ENCODE peak calls at places on chromosome 19, in nine cellular contexts. One of them, this sample, is unnamed. For H3K36me3, the result is how much of the 10 kb centered on the place peaks cover.

GRCh38 chr19:39996218-39996810 is 546 bp upstream of the ZNF546 start:
- DNase-seq in ovary: no peak
- DNase-seq in transverse colon: peak
- DNase-seq in H1: no peak
- DNase-seq in stomach: no peak
- DNase-seq in tibial nerve: no peak
- DNase-seq in HepG2: peak
- DNase-seq in K562: peak
- DNase-seq in suprapubic skin: no peak
- DNase-seq in this sample: no peak

GRCh38 chr19:11019824-11020223 is 59.0 kb downstream of the SMARCA4 start:
- DNase-seq in ovary: peak
- DNase-seq in transverse colon: no peak
- DNase-seq in H1: no peak
- DNase-seq in stomach: no peak
- DNase-seq in tibial nerve: no peak
- DNase-seq in HepG2: no peak
- DNase-seq in K562: no peak
- DNase-seq in suprapubic skin: no peak
- DNase-seq in this sample: peak

GRCh38 chr19:9885077-9885552 is 50.0 kb downstream of the PIN1 start:
- DNase-seq in ovary: peak
- DNase-seq in transverse colon: no peak
- DNase-seq in H1: no peak
- DNase-seq in stomach: no peak
- DNase-seq in tibial nerve: no peak
- DNase-seq in HepG2: no peak
- DNase-seq in K562: no peak
- DNase-seq in suprapubic skin: no peak
- DNase-seq in this sample: no peak

GRCh38 chr19:43354305-43354627 is 780 bp downstream of the CD177 start:
- DNase-seq in ovary: no peak
- DNase-seq in transverse colon: no peak
- DNase-seq in H1: peak
- DNase-seq in stomach: no peak
- DNase-seq in tibial nerve: no peak
- DNase-seq in HepG2: no peak
- DNase-seq in K562: no peak
- DNase-seq in suprapubic skin: no peak
- DNase-seq in this sample: no peak

GRCh38 chr19:6613711-6614110 is 22.8 kb upstream of the CD70 start:
- DNase-seq in ovary: no peak
- DNase-seq in transverse colon: no peak
- DNase-seq in H1: no peak
- DNase-seq in stomach: no peak
- DNase-seq in tibial nerve: no peak
- DNase-seq in HepG2: no peak
- DNase-seq in K562: no peak
- DNase-seq in suprapubic skin: no peak
- DNase-seq in this sample: no peak

GRCh38 chr19:13122275-13122878 is 4.3 kb downstream of the NACC1 start:
- DNase-seq in ovary: no peak
- DNase-seq in transverse colon: no peak
- DNase-seq in H1: no peak
- DNase-seq in stomach: no peak
- DNase-seq in tibial nerve: no peak
- DNase-seq in HepG2: no peak
- DNase-seq in K562: no peak
- DNase-seq in suprapubic skin: no peak
- DNase-seq in this sample: no peak

GRCh38 chr19:1040476-1041271 is 767 bp downstream of the ABCA7 start:
- DNase-seq in ovary: peak
- DNase-seq in transverse colon: peak
- DNase-seq in H1: peak
- DNase-seq in stomach: peak
- DNase-seq in tibial nerve: peak
- DNase-seq in HepG2: peak
- DNase-seq in K562: peak
- DNase-seq in suprapubic skin: peak
- DNase-seq in this sample: peak

GRCh38 chr19:2582984-2583956 is 107.3 kb downstream of the GADD45B start:
- DNase-seq in ovary: peak
- DNase-seq in transverse colon: no peak
- DNase-seq in H1: no peak
- DNase-seq in stomach: no peak
- DNase-seq in tibial nerve: no peak
- DNase-seq in HepG2: no peak
- DNase-seq in K562: no peak
- DNase-seq in suprapubic skin: no peak
- DNase-seq in this sample: no peak

GRCh38 chr19:33467851-33468250 is 53.7 kb downstream of the PEPD start:
- DNase-seq in ovary: peak
- DNase-seq in transverse colon: no peak
- DNase-seq in H1: no peak
- DNase-seq in stomach: no peak
- DNase-seq in tibial nerve: peak
- DNase-seq in HepG2: no peak
- DNase-seq in K562: no peak
- DNase-seq in suprapubic skin: no peak
- DNase-seq in this sample: peak

GRCh38 chr19:39481229-39481545 is 549 bp downstream of the TIMM50 start:
- DNase-seq in ovary: no peak
- DNase-seq in transverse colon: no peak
- DNase-seq in H1: no peak
- DNase-seq in stomach: no peak
- DNase-seq in tibial nerve: no peak
- DNase-seq in HepG2: no peak
- DNase-seq in K562: no peak
- DNase-seq in suprapubic skin: no peak
- DNase-seq in this sample: no peak

GRCh38 chr19:28542394-28543243 is 670.3 kb downstream of the UQCRFS1 start:
- DNase-seq in ovary: no peak
- DNase-seq in transverse colon: no peak
- DNase-seq in H1: no peak
- DNase-seq in stomach: no peak
- DNase-seq in tibial nerve: no peak
- DNase-seq in HepG2: no peak
- DNase-seq in K562: no peak
- DNase-seq in suprapubic skin: no peak
- DNase-seq in this sample: no peak

GRCh38 chr19:7925171-7925837 is 631 bp downstream of the CTXN1 start:
- DNase-seq in ovary: peak
- DNase-seq in transverse colon: peak
- DNase-seq in H1: peak
- DNase-seq in stomach: peak
- DNase-seq in tibial nerve: no peak
- DNase-seq in HepG2: peak
- DNase-seq in K562: peak
- DNase-seq in suprapubic skin: peak
- DNase-seq in this sample: peak
- TF ChIP-seq EP300 in ovary: no peak
- TF ChIP-seq EP300 in transverse colon: no peak
- TF ChIP-seq EP300 in H1: no peak
- TF ChIP-seq EP300 in stomach: no peak
- TF ChIP-seq EP300 in tibial nerve: no peak
- TF ChIP-seq EP300 in HepG2: no peak
- TF ChIP-seq EP300 in K562: no peak
- TF ChIP-seq EP300 in suprapubic skin: no peak
- TF ChIP-seq EP300 in this sample: no peak

GRCh38 chr19:52566588-52566987 is 3.5 kb upstream of the ZNF701 start:
- DNase-seq in ovary: no peak
- DNase-seq in transverse colon: no peak
- DNase-seq in H1: no peak
- DNase-seq in stomach: no peak
- DNase-seq in tibial nerve: no peak
- DNase-seq in HepG2: no peak
- DNase-seq in K562: no peak
- DNase-seq in suprapubic skin: no peak
- DNase-seq in this sample: no peak

GRCh38 chr19:52567921-52568320 is 2.2 kb upstream of the ZNF701 start:
- DNase-seq in ovary: no peak
- DNase-seq in transverse colon: no peak
- DNase-seq in H1: no peak
- DNase-seq in stomach: no peak
- DNase-seq in tibial nerve: no peak
- DNase-seq in HepG2: no peak
- DNase-seq in K562: no peak
- DNase-seq in suprapubic skin: no peak
- DNase-seq in this sample: peak

GRCh38 chr19:52566121-52566520 is 4.0 kb upstream of the ZNF701 start:
- DNase-seq in ovary: no peak
- DNase-seq in transverse colon: no peak
- DNase-seq in H1: no peak
- DNase-seq in stomach: no peak
- DNase-seq in tibial nerve: no peak
- DNase-seq in HepG2: no peak
- DNase-seq in K562: no peak
- DNase-seq in suprapubic skin: no peak
- DNase-seq in this sample: no peak

DNA sequence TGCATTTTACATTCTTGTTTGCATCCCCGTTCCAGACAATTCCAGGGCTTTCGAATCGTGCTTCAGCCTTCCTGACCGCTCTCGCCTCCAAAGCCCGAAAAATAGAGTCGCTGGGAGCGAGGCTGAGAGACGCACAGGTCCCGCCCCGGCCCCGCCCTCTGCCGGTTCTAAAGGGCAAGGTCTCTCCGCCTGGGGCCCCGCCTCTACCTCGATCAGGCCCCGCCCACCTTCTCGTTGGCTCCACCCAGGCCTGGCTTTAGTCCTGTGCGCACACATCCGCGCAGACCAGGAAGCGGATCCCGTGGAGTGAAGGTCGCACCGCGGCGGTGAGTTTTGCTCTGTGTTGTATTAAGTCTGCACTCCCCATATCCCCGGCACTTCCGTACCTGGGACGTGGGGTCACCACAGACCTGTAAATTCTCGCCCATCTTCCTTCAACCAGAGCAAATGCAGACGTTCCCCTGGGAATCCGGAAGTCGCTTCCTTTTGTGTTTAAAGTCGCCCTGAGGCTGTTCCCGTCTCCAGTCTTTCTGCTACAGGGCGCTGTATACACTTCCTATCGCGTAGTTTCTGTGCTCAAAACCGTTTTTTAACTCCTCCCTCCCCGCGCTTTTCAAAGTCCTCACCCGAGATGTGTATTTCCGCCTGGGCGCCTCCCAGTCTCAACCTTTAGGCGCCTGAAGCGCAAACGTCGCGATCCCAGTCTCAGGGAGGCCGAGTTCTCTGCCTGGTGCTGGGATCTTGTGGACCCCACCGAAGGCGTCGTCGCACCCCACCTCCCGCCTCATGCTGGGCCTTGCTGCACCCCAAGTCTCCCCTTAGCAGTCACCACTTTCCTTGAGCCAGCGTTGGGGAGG is at the start of gene ZNF701:
- DNase-seq in ovary: peak
- DNase-seq in transverse colon: peak
- DNase-seq in H1: peak
- DNase-seq in stomach: peak
- DNase-seq in tibial nerve: peak
- DNase-seq in HepG2: peak
- DNase-seq in K562: peak
- DNase-seq in suprapubic skin: peak
- DNase-seq in this sample: peak
- TF ChIP-seq POLR2A in ovary: peak
- TF ChIP-seq POLR2A in transverse colon: peak
- TF ChIP-seq POLR2A in H1: peak
- TF ChIP-seq POLR2A in stomach: peak
- TF ChIP-seq POLR2A in tibial nerve: peak
- TF ChIP-seq POLR2A in HepG2: peak
- TF ChIP-seq POLR2A in K562: peak
- TF ChIP-seq POLR2A in suprapubic skin: peak
- TF ChIP-seq POLR2A in this sample: peak

DNA sequence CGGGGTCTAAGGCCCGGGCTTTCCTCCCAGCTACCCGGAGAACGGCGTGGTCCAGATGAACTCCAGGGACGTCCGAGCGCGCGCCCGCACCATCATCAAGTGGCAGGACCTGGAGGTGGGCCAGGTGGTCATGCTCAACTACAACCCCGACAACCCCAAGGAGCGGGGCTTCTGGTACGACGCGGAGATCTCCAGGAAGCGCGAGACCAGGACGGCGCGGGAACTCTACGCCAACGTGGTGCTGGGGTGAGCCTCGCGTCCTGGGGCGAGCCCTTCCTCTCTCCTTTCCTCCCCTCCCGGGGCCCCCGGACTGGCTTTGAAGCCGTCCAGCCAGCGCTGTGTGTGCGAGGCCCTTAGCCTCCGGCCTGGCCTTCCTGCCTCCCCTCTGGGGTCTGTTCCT is 23.4 kb downstream of the UHRF1 start:
- DNase-seq in ovary: no peak
- DNase-seq in transverse colon: no peak
- DNase-seq in H1: no peak
- DNase-seq in stomach: no peak
- DNase-seq in tibial nerve: no peak
- DNase-seq in HepG2: no peak
- DNase-seq in K562: no peak
- DNase-seq in suprapubic skin: no peak
- DNase-seq in this sample: no peak
- H3K36me3 ChIP-seq in ovary: under half
- H3K36me3 ChIP-seq in transverse colon: under half
- H3K36me3 ChIP-seq in H1: under half
- H3K36me3 ChIP-seq in stomach: under half
- H3K36me3 ChIP-seq in tibial nerve: under half
- H3K36me3 ChIP-seq in HepG2: under half
- H3K36me3 ChIP-seq in K562: half or more
- H3K36me3 ChIP-seq in suprapubic skin: under half
- H3K36me3 ChIP-seq in this sample: under half

GRCh38 chr19:46718934-46719551 is 2.1 kb upstream of the PRKD2 start:
- DNase-seq in ovary: no peak
- DNase-seq in transverse colon: no peak
- DNase-seq in H1: no peak
- DNase-seq in stomach: no peak
- DNase-seq in tibial nerve: no peak
- DNase-seq in HepG2: no peak
- DNase-seq in K562: no peak
- DNase-seq in suprapubic skin: no peak
- DNase-seq in this sample: no peak

GRCh38 chr19:46718157-46718933 is 1.4 kb upstream of the PRKD2 start:
- DNase-seq in ovary: no peak
- DNase-seq in transverse colon: peak
- DNase-seq in H1: no peak
- DNase-seq in stomach: peak
- DNase-seq in tibial nerve: no peak
- DNase-seq in HepG2: no peak
- DNase-seq in K562: no peak
- DNase-seq in suprapubic skin: no peak
- DNase-seq in this sample: no peak

GRCh38 chr19:46716672-46717033 is 261 bp downstream of the PRKD2 start:
- DNase-seq in ovary: no peak
- DNase-seq in transverse colon: no peak
- DNase-seq in H1: no peak
- DNase-seq in stomach: no peak
- DNase-seq in tibial nerve: no peak
- DNase-seq in HepG2: no peak
- DNase-seq in K562: peak
- DNase-seq in suprapubic skin: no peak
- DNase-seq in this sample: no peak

GRCh38 chr19:46717034-46717715 is at the start of gene PRKD2:
- DNase-seq in ovary: peak
- DNase-seq in transverse colon: peak
- DNase-seq in H1: no peak
- DNase-seq in stomach: peak
- DNase-seq in tibial nerve: peak
- DNase-seq in HepG2: peak
- DNase-seq in K562: peak
- DNase-seq in suprapubic skin: peak
- DNase-seq in this sample: peak

GRCh38 chr19:46717716-46718143 is 816 bp upstream of the PRKD2 start:
- DNase-seq in ovary: no peak
- DNase-seq in transverse colon: no peak
- DNase-seq in H1: no peak
- DNase-seq in stomach: no peak
- DNase-seq in tibial nerve: no peak
- DNase-seq in HepG2: no peak
- DNase-seq in K562: no peak
- DNase-seq in suprapubic skin: no peak
- DNase-seq in this sample: no peak
- TF ChIP-seq EP300 in ovary: no peak
- TF ChIP-seq EP300 in transverse colon: no peak
- TF ChIP-seq EP300 in H1: no peak
- TF ChIP-seq EP300 in stomach: no peak
- TF ChIP-seq EP300 in tibial nerve: no peak
- TF ChIP-seq EP300 in HepG2: no peak
- TF ChIP-seq EP300 in K562: no peak
- TF ChIP-seq EP300 in suprapubic skin: no peak
- TF ChIP-seq EP300 in this sample: no peak

This sample was measured in upper lobe of left lung.